ENCODE peak calls at places on chromosomes 1 and 21, in seven cellular contexts. One of them, this sample, is unnamed.

GRCh38 chr1:41314781-41315481 is 46.3 kb upstream of the FOXO6 start:
- DNase-seq in fibroblast of lung: peak; percentile 15
- DNase-seq in cardiac fibroblast: peak; percentile 71
- DNase-seq in fibroblast of pulmonary artery: peak; percentile 74
- DNase-seq in GM23338: peak; percentile 39
- DNase-seq in AG09309: no peak
- DNase-seq in dorsolateral prefrontal cortex: no peak
- DNase-seq in this sample: no peak

GRCh38 chr1:196607940-196608339 is 300 bp downstream of the KCNT2 start:
- DNase-seq in cardiac fibroblast: peak; percentile 17
- DNase-seq in AG09309: no peak
- DNase-seq in dorsolateral prefrontal cortex: no peak
- DNase-seq in GM23338: peak; percentile 55
- DNase-seq in fibroblast of lung: peak; percentile 15
- DNase-seq in fibroblast of pulmonary artery: peak; percentile 6
- DNase-seq in this sample: no peak

GRCh38 chr1:160720366-160720765 is 8.7 kb upstream of the CD48 start:
- DNase-seq in GM23338: no peak
- DNase-seq in cardiac fibroblast: peak; percentile 19
- DNase-seq in AG09309: no peak
- DNase-seq in fibroblast of pulmonary artery: no peak
- DNase-seq in dorsolateral prefrontal cortex: no peak
- DNase-seq in fibroblast of lung: no peak
- DNase-seq in this sample: no peak

GRCh38 chr1:206895837-206896242 is 1.4 kb upstream of the IL24 start:
- DNase-seq in dorsolateral prefrontal cortex: no peak
- DNase-seq in cardiac fibroblast: peak; percentile 92
- DNase-seq in fibroblast of pulmonary artery: peak; percentile 94
- DNase-seq in fibroblast of lung: peak; percentile 85
- DNase-seq in AG09309: peak; percentile 89
- DNase-seq in GM23338: no peak
- DNase-seq in this sample: peak; percentile 45

GRCh38 chr1:220879509-220880366 is 495 bp downstream of the HLX start:
- DNase-seq in dorsolateral prefrontal cortex: no peak
- DNase-seq in cardiac fibroblast: peak; percentile 48
- DNase-seq in AG09309: no peak
- DNase-seq in fibroblast of lung: peak; percentile 49
- DNase-seq in fibroblast of pulmonary artery: peak; percentile 47
- DNase-seq in GM23338: peak; percentile 73
- DNase-seq in this sample: no peak

GRCh38 chr1:97377432-97378034 is 543.3 kb downstream of the DPYD start:
- DNase-seq in dorsolateral prefrontal cortex: no peak
- DNase-seq in fibroblast of lung: no peak
- DNase-seq in GM23338: no peak
- DNase-seq in AG09309: no peak
- DNase-seq in fibroblast of pulmonary artery: no peak
- DNase-seq in cardiac fibroblast: no peak
- DNase-seq in this sample: no peak

GRCh38 chr1:161962094-161962887 is 61.4 kb downstream of the OLFML2B start:
- DNase-seq in fibroblast of pulmonary artery: peak; percentile 83
- DNase-seq in AG09309: peak; percentile 71
- DNase-seq in fibroblast of lung: peak; percentile 81
- DNase-seq in GM23338: no peak
- DNase-seq in cardiac fibroblast: peak; percentile 82
- DNase-seq in dorsolateral prefrontal cortex: no peak
- DNase-seq in this sample: peak; percentile 72

GRCh38 chr1:223887724-223888428 is 42.1 kb upstream of the TP53BP2 start:
- DNase-seq in GM23338: no peak
- DNase-seq in dorsolateral prefrontal cortex: no peak
- DNase-seq in AG09309: peak; percentile 90
- DNase-seq in cardiac fibroblast: peak; percentile 88
- DNase-seq in fibroblast of pulmonary artery: peak; percentile 97
- DNase-seq in fibroblast of lung: peak; percentile 90
- DNase-seq in this sample: peak; percentile 96

GRCh38 chr1:231053493-231054162 is 13.6 kb upstream of the FAM89A start:
- DNase-seq in AG09309: peak; percentile 10
- DNase-seq in dorsolateral prefrontal cortex: no peak
- DNase-seq in GM23338: no peak
- DNase-seq in fibroblast of lung: peak; percentile 96
- DNase-seq in fibroblast of pulmonary artery: peak; percentile 80
- DNase-seq in cardiac fibroblast: peak; percentile 88
- DNase-seq in this sample: peak; percentile 29

GRCh38 chr1:12539705-12540579 is 78.1 kb downstream of the DHRS3 start:
- DNase-seq in fibroblast of lung: peak; percentile 98
- DNase-seq in GM23338: peak; percentile 77
- DNase-seq in dorsolateral prefrontal cortex: no peak
- DNase-seq in AG09309: peak; percentile 96
- DNase-seq in cardiac fibroblast: peak; percentile 96
- DNase-seq in fibroblast of pulmonary artery: peak; percentile 94
- DNase-seq in this sample: no peak

GRCh38 chr1:4397196-4397595 is 257.2 kb upstream of the AJAP1 start:
- DNase-seq in cardiac fibroblast: no peak
- DNase-seq in fibroblast of pulmonary artery: no peak
- DNase-seq in GM23338: no peak
- DNase-seq in fibroblast of lung: no peak
- DNase-seq in AG09309: no peak
- DNase-seq in dorsolateral prefrontal cortex: no peak
- DNase-seq in this sample: no peak

GRCh38 chr1:2583331-2583791 is 3.2 kb upstream of the PRXL2B start:
- DNase-seq in dorsolateral prefrontal cortex: no peak
- DNase-seq in GM23338: peak; percentile 41
- DNase-seq in fibroblast of pulmonary artery: no peak
- DNase-seq in fibroblast of lung: no peak
- DNase-seq in cardiac fibroblast: no peak
- DNase-seq in AG09309: no peak
- DNase-seq in this sample: no peak

GRCh38 chr21:40923361-40923760 is 76.4 kb upstream of the DSCAM start:
- DNase-seq in dorsolateral prefrontal cortex: no peak
- DNase-seq in GM23338: no peak
- DNase-seq in cardiac fibroblast: no peak
- DNase-seq in fibroblast of lung: no peak
- DNase-seq in AG09309: no peak
- DNase-seq in fibroblast of pulmonary artery: no peak
- DNase-seq in this sample: no peak

GRCh38 chr21:32499249-32500055 is 85.9 kb downstream of the TCP10L start:
- DNase-seq in cardiac fibroblast: peak; percentile 76
- DNase-seq in fibroblast of pulmonary artery: peak; percentile 83
- DNase-seq in dorsolateral prefrontal cortex: no peak
- DNase-seq in GM23338: no peak
- DNase-seq in fibroblast of lung: peak; percentile 34
- DNase-seq in AG09309: no peak
- DNase-seq in this sample: no peak

GRCh38 chr1:94978401-94978800 is 51.5 kb upstream of the CNN3 start:
- DNase-seq in fibroblast of lung: no peak
- DNase-seq in cardiac fibroblast: no peak
- DNase-seq in AG09309: no peak
- DNase-seq in fibroblast of pulmonary artery: no peak
- DNase-seq in dorsolateral prefrontal cortex: no peak
- DNase-seq in GM23338: no peak
- DNase-seq in this sample: no peak

DNA sequence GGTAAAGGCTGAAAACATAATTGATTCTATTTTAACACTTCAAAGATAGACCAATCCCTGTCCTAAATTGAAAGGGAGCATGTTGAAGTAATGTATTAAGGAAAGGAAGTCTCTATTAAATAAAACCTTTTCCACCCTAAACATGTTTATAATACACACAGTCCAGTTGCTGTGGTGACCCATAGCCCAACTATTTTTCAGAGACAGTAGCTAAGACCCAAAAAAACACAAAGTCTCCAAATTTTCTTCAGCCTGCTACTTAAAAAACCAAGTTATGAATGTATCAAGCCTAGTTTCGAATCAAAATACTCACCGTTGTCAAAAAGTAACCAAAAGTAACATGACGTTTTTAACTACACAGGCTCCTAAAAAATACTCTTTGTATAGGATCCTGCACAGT is 1.6 kb downstream of the ELK4 start:
- DNase-seq in cardiac fibroblast: peak; percentile 66
- DNase-seq in fibroblast of pulmonary artery: peak; percentile 61
- DNase-seq in dorsolateral prefrontal cortex: no peak
- DNase-seq in GM23338: no peak
- DNase-seq in fibroblast of lung: peak; percentile 53
- DNase-seq in AG09309: no peak
- DNase-seq in this sample: no peak
- H3K4me3 ChIP-seq in cardiac fibroblast: peak overlapping the region; percentile 74
- H3K4me3 ChIP-seq in fibroblast of pulmonary artery: peak overlapping the region; percentile 86
- H3K4me3 ChIP-seq in dorsolateral prefrontal cortex: peak overlapping the region; percentile 83
- H3K4me3 ChIP-seq in GM23338: peak overlapping the region; percentile 64
- H3K4me3 ChIP-seq in fibroblast of lung: peak overlapping the region; percentile 82
- H3K4me3 ChIP-seq in AG09309: peak overlapping the region; percentile 54
- H3K4me3 ChIP-seq in this sample: peak overlapping the region; percentile 78

GRCh38 chr1:203744008-203744972 is 20.7 kb upstream of the LAX1 start:
- DNase-seq in GM23338: peak; percentile 74
- DNase-seq in cardiac fibroblast: peak; percentile 79
- DNase-seq in dorsolateral prefrontal cortex: no peak
- DNase-seq in AG09309: no peak
- DNase-seq in fibroblast of pulmonary artery: peak; percentile 49
- DNase-seq in fibroblast of lung: peak; percentile 66
- DNase-seq in this sample: peak; percentile 24
- H3K4me3 ChIP-seq in GM23338: no peak overlapping the region
- H3K4me3 ChIP-seq in cardiac fibroblast: no peak overlapping the region
- H3K4me3 ChIP-seq in dorsolateral prefrontal cortex: no peak overlapping the region
- H3K4me3 ChIP-seq in AG09309: no peak overlapping the region
- H3K4me3 ChIP-seq in fibroblast of pulmonary artery: no peak overlapping the region
- H3K4me3 ChIP-seq in fibroblast of lung: no peak overlapping the region
- H3K4me3 ChIP-seq in this sample: no peak overlapping the region

DNA sequence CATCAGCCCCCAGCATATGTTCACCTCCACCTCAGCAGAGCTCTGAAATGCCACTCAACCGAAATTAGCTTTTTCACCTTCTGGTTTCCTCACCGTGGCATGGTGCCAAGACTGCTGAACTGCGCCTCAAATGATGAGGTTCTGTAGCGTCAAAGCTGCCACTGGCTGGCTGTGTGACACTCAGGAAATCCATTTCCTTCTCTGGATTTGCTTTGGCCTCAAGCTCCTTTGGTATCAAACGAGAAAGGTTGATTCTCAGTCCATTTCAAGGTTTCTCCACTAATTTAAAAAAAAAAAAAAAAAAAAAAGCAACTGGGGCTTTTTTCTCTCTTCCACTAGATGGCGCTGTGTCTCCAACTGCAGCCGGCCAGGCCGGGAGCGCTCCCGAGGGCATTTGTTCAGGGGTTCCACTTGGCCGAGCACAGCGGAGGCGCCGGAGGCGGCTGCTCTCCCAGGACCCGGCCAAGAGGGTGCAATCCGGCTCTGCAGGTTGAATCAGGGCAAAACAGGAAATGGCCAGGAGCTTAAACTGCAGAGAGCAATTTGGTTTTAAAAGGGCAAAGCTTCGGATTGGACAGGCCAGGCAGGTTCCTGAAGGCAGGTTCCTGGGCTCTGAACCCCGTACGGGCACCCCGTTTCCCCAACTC is 26.5 kb upstream of the PLA2G2C start:
- DNase-seq in fibroblast of lung: peak; percentile 58
- DNase-seq in AG09309: no peak
- DNase-seq in dorsolateral prefrontal cortex: peak; percentile 33
- DNase-seq in cardiac fibroblast: peak; percentile 63
- DNase-seq in GM23338: peak; percentile 96
- DNase-seq in fibroblast of pulmonary artery: peak; percentile 56
- DNase-seq in this sample: no peak
- H3K4me3 ChIP-seq in fibroblast of lung: no peak overlapping the region
- H3K4me3 ChIP-seq in AG09309: no peak overlapping the region
- H3K4me3 ChIP-seq in dorsolateral prefrontal cortex: no peak overlapping the region
- H3K4me3 ChIP-seq in cardiac fibroblast: no peak overlapping the region
- H3K4me3 ChIP-seq in GM23338: peak overlapping the region; percentile 34
- H3K4me3 ChIP-seq in fibroblast of pulmonary artery: no peak overlapping the region
- H3K4me3 ChIP-seq in this sample: no peak overlapping the region

DNA sequence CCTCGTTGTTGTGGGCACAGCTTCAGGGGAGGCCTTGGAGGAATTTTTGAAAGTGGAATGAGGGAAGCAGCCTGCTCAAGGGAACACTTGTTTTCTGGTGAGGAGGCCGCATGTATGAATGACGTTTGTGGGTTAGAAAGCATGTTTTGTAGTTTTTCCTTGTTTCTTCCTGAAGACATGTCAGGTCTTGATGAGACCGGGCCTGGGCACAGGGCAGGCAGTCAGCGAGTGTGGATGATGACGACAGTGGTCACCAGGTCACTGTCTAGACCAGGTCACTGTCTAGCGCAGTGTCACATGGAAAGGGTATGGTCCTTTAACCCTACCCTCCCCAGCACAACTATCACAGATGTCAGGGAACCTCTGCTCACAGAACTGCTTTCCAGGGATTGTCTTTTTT is 7.3 kb downstream of the PSEN2 start:
- DNase-seq in fibroblast of lung: no peak
- DNase-seq in AG09309: no peak
- DNase-seq in fibroblast of pulmonary artery: no peak
- DNase-seq in GM23338: no peak
- DNase-seq in dorsolateral prefrontal cortex: no peak
- DNase-seq in cardiac fibroblast: no peak
- DNase-seq in this sample: no peak
- H3K4me3 ChIP-seq in fibroblast of lung: no peak overlapping the region
- H3K4me3 ChIP-seq in AG09309: no peak overlapping the region
- H3K4me3 ChIP-seq in fibroblast of pulmonary artery: no peak overlapping the region
- H3K4me3 ChIP-seq in GM23338: no peak overlapping the region
- H3K4me3 ChIP-seq in dorsolateral prefrontal cortex: no peak overlapping the region
- H3K4me3 ChIP-seq in cardiac fibroblast: no peak overlapping the region
- H3K4me3 ChIP-seq in this sample: no peak overlapping the region

GRCh38 chr1:159066108-159066507 is 10.5 kb downstream of the AIM2 start:
- DNase-seq in AG09309: no peak
- DNase-seq in fibroblast of pulmonary artery: no peak
- DNase-seq in GM23338: no peak
- DNase-seq in dorsolateral prefrontal cortex: no peak
- DNase-seq in fibroblast of lung: no peak
- DNase-seq in cardiac fibroblast: no peak
- DNase-seq in this sample: no peak
- H3K4me3 ChIP-seq in AG09309: no peak overlapping the region
- H3K4me3 ChIP-seq in fibroblast of pulmonary artery: no peak overlapping the region
- H3K4me3 ChIP-seq in GM23338: no peak overlapping the region
- H3K4me3 ChIP-seq in dorsolateral prefrontal cortex: no peak overlapping the region
- H3K4me3 ChIP-seq in fibroblast of lung: no peak overlapping the region
- H3K4me3 ChIP-seq in cardiac fibroblast: no peak overlapping the region
- H3K4me3 ChIP-seq in this sample: no peak overlapping the region

DNA sequence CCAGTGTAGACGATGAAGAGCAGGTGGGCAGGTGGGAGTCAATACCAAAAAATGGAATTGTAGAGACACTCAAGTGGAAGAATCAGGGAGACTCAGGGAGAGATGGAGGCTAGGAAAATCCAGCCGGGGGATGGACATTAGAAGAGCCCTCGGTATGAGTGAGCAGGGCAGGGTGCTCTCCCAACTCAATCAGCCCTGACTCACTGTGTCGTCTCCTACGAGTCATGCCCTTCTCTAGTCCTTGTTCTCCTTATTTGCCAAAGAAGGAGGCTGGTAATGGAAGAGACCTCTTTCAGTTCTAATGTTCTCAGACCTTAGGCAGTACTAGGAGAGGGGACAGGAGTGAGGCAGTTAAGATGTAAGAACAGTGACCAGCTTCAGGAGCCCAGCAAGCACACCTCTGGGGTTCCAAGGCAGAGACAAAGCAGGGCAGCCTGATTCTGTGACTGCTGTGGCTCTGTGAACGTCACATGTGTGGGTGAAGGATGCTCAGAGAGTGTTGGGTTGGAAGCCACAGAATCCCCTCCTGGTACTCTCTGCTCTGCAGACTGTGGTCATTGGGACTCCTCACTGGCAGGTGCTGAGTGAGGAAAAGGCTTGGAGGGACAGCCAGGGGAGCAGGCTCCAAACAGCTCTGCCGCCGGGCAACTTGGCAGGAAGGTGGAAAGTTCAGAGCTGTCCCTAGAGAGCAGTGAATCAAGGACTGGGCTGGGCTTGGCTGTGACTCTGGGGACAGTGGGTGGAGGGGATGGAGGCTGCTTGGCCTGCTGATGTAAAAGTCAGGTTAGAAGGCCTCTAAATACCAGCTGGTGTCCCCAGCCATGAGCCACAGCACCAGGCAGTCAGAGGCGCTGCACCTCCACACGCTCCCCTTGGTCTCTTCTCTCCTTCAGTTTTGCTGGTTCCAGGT is 11.1 kb upstream of the GJA5 start:
- DNase-seq in dorsolateral prefrontal cortex: no peak
- DNase-seq in cardiac fibroblast: peak; percentile 19
- DNase-seq in GM23338: no peak
- DNase-seq in fibroblast of pulmonary artery: no peak
- DNase-seq in fibroblast of lung: no peak
- DNase-seq in AG09309: no peak
- DNase-seq in this sample: no peak
- H3K4me3 ChIP-seq in dorsolateral prefrontal cortex: no peak overlapping the region
- H3K4me3 ChIP-seq in cardiac fibroblast: no peak overlapping the region
- H3K4me3 ChIP-seq in GM23338: no peak overlapping the region
- H3K4me3 ChIP-seq in fibroblast of pulmonary artery: peak overlapping the region; percentile 2
- H3K4me3 ChIP-seq in fibroblast of lung: no peak overlapping the region
- H3K4me3 ChIP-seq in AG09309: no peak overlapping the region
- H3K4me3 ChIP-seq in this sample: no peak overlapping the region

This sample was measured in skeletal muscle cell.